ENCODE peak calls at places on chromosome 9, in seven cellular contexts. N is left kidney; Z is stimulated activated CD4-positive, alpha-beta T cell treated with anti-CD3 and anti-CD28 coated beads, Interleukin-1b, Interleukin-23, amount 100 ng/mL, for 1 hour; I is non-pigmented ciliary epithelial cell; R is NCI-H187 treated with DMSO at 0.1 percent for 48 hours; G is GM04504; J is activated naive CD8-positive, alpha-beta T cell treated with anti-CD3 and anti-CD28 coated beads, Interleukin-2, amount 10 ng/mL, durations not matched to agents 7 days and 5 days. Q is an unnamed sample.

GRCh38 chr9:107176701-107177100 is 106.4 kb upstream of the RAD23B start:
- DNase-seq in I (no peak), G (peak), N (peak), R (no peak), J (no peak), Z (no peak), Q (peak)

GRCh38 chr9:111940697-111941096 is 44.1 kb downstream of the UGCG start:
- DNase-seq in G (no peak), I (no peak), Z (no peak), R (no peak), N (no peak), J (no peak), Q (no peak)

GRCh38 chr9:127897194-127897692 is 2.2 kb downstream of the ST6GALNAC6 start:
- DNase-seq in I (peak), R (no peak), J (no peak), N (peak), Z (no peak), G (no peak), Q (peak)

GRCh38 chr9:93452710-93453046 is 703 bp downstream of the FAM120AOS start:
- DNase-seq in I (no peak), J (peak), R (no peak), G (no peak), N (no peak), Z (no peak), Q (no peak)

GRCh38 chr9:69308217-69308931 is 16.6 kb upstream of the ENTREP1 start:
- DNase-seq in N (no peak), J (no peak), Z (no peak), I (no peak), R (no peak), G (no peak), Q (no peak)

GRCh38 chr9:135809166-135809565 is 98.2 kb downstream of the CAMSAP1 start:
- DNase-seq in J (no peak), N (no peak), R (no peak), G (peak), I (no peak), Z (no peak), Q (peak)

GRCh38 chr9:8468048-8468600 is 668.5 kb upstream of the DMAC1 start:
- DNase-seq in R (no peak), N (peak), Z (no peak), J (no peak), I (no peak), G (no peak), Q (no peak)

GRCh38 chr9:134683714-134684374 is 42.2 kb downstream of the COL5A1 start:
- DNase-seq in G (no peak), R (no peak), I (no peak), Z (no peak), J (no peak), N (no peak), Q (no peak)

GRCh38 chr9:123357748-123358059 is 1.7 kb downstream of the CRB2 start:
- DNase-seq in G (no peak), I (no peak), Z (no peak), J (no peak), R (no peak), N (no peak), Q (no peak)

GRCh38 chr9:92723299-92723625 is 41.4 kb downstream of the BICD2 start:
- DNase-seq in I (no peak), N (no peak), J (no peak), G (peak), R (no peak), Z (no peak), Q (no peak)

GRCh38 chr9:129455151-129455995 is 165.5 kb downstream of the C9orf50 start:
- DNase-seq in Z (no peak), I (no peak), J (no peak), R (no peak), G (no peak), N (no peak), Q (no peak)

GRCh38 chr9:131706608-131706970 is 33.3 kb downstream of the RAPGEF1 start:
- DNase-seq in G (no peak), Z (no peak), R (no peak), I (no peak), N (no peak), J (no peak), Q (no peak)

GRCh38 chr9:2628926-2629325 is 7.3 kb downstream of the VLDLR start:
- DNase-seq in Z (no peak), R (no peak), G (no peak), N (no peak), J (no peak), I (no peak), Q (no peak)

GRCh38 chr9:129023036-129023907 is 4.9 kb downstream of the SH3GLB2 start:
- DNase-seq in N (peak), J (no peak), R (no peak), G (peak), I (no peak), Z (no peak), Q (peak)

GRCh38 chr9:121317737-121318630 is 50.0 kb downstream of the GSN start:
- DNase-seq in G (no peak), R (no peak), I (no peak), J (no peak), N (no peak), Z (no peak), Q (no peak)

GRCh38 chr9:2418619-2419018 is 203.0 kb upstream of the VLDLR start:
- DNase-seq in Z (no peak), N (peak), J (no peak), G (peak), R (peak), I (peak), Q (peak)

GRCh38 chr9:20379804-20380225 is 242.5 kb downstream of the MLLT3 start:
- DNase-seq in I (no peak), Z (no peak), R (no peak), N (no peak), J (no peak), G (no peak), Q (no peak)

GRCh38 chr9:17731308-17731707 is 152.4 kb downstream of the SH3GL2 start:
- DNase-seq in N (no peak), G (no peak), R (no peak), Z (no peak), I (no peak), J (no peak), Q (no peak)

GRCh38 chr9:111030492-111030891 is 7.8 kb downstream of the LPAR1 start:
- DNase-seq in I (no peak), J (no peak), Z (no peak), N (no peak), G (no peak), R (no peak), Q (no peak)

GRCh38 chr9:76756273-76756650 is 8.0 kb upstream of the PCA3 start:
- DNase-seq in G (peak), N (peak), R (peak), Z (no peak), I (no peak), J (no peak), Q (no peak)

GRCh38 chr9:20240498-20240897 is 381.8 kb downstream of the MLLT3 start:
- DNase-seq in N (no peak), R (no peak), J (no peak), I (no peak), Z (no peak), G (no peak), Q (no peak)

GRCh38 chr9:137878146-137878941 is 762 bp downstream of the CACNA1B start:
- DNase-seq in G (no peak), N (peak), R (no peak), J (peak), I (no peak), Z (no peak), Q (no peak)

GRCh38 chr9:99595796-99596195 is 225.9 kb upstream of the NR4A3 start:
- DNase-seq in Z (no peak), J (no peak), G (no peak), R (no peak), N (no peak), I (no peak), Q (no peak)

GRCh38 chr9:89149726-89150125 is 28.9 kb downstream of the SHC3 start:
- DNase-seq in Z (no peak), I (no peak), G (no peak), J (no peak), R (no peak), N (no peak), Q (peak)

GRCh38 chr9:90936380-90936779 is 134.8 kb downstream of the SYK start:
- DNase-seq in Z (no peak), R (no peak), I (no peak), N (no peak), J (no peak), G (no peak), Q (peak)

GRCh38 chr9:106322741-106323140 is 540.2 kb upstream of the ZNF462 start:
- DNase-seq in Z (no peak), N (no peak), G (no peak), I (no peak), R (no peak), J (no peak), Q (no peak)

GRCh38 chr9:81596671-81597426 is 92.5 kb downstream of the TLE1 start:
- DNase-seq in R (no peak), N (no peak), G (no peak), I (no peak), Z (no peak), J (no peak), Q (no peak)

GRCh38 chr9:120486347-120486746 is 93.6 kb downstream of the CDK5RAP2 start:
- DNase-seq in N (no peak), R (no peak), Z (no peak), J (no peak), I (no peak), G (peak), Q (no peak)

GRCh38 chr9:36748322-36748899 is 175.7 kb downstream of the MELK start:
- DNase-seq in N (peak), I (no peak), Z (no peak), R (no peak), G (no peak), J (peak), Q (peak)

GRCh38 chr9:135340143-135340655 is 139.4 kb upstream of the PPP1R26 start:
- DNase-seq in I (no peak), R (no peak), J (no peak), Z (no peak), N (no peak), G (no peak), Q (no peak)

GRCh38 chr9:122835313-122835731 is 6.9 kb upstream of the PDCL start:
- DNase-seq in J (peak), N (peak), R (no peak), I (no peak), G (no peak), Z (no peak), Q (no peak)

GRCh38 chr9:18890372-18890771 is 142.6 kb downstream of the SAXO1 start:
- DNase-seq in N (no peak), J (no peak), I (peak), R (no peak), Z (no peak), G (peak), Q (peak)

GRCh38 chr9:79301549-79301948 is 270.2 kb upstream of the TLE4 start:
- DNase-seq in J (no peak), I (no peak), N (peak), G (peak), R (no peak), Z (no peak), Q (no peak)

GRCh38 chr9:93596399-93596798 is 20.0 kb downstream of the PHF2 start:
- DNase-seq in N (no peak), Z (no peak), I (no peak), G (no peak), J (peak), R (no peak), Q (no peak)

Q was measured in stromal cell of bone marrow.